ENCODE peak calls at places on chromosome 6, in five cellular contexts. Y is HCT116, D is mammary epithelial cell, V is endothelial cell of umbilical vein, F is PC-3. I is an unnamed sample.

GRCh38 chr6:52662031-52662430 is 8.9 kb upstream of the TMEM14A start:
- DNase-seq in Y (no peak), D (no peak), V (no peak), F (no peak), I (no peak)

GRCh38 chr6:152295346-152295745 is 341.8 kb downstream of the SYNE1 start:
- DNase-seq in Y (no peak), D (peak; percentile 18), V (no peak), F (peak; percentile 47), I (no peak)

GRCh38 chr6:31822038-31822821 is 5.3 kb upstream of the HSPA1B start:
- DNase-seq in Y (no peak), D (peak; percentile 76), V (peak; percentile 77), F (peak; percentile 92), I (peak; percentile 88)

GRCh38 chr6:85464260-85464644 is 14.4 kb downstream of the NT5E start:
- DNase-seq in Y (peak; percentile 97), D (peak; percentile 92), V (peak; percentile 98), F (peak; percentile 94), I (no peak)

GRCh38 chr6:118869894-118870665 is 23.9 kb upstream of the ASF1A start:
- DNase-seq in Y (no peak), D (no peak), V (peak; percentile 85), F (no peak), I (no peak)

GRCh38 chr6:63806573-63806913 is 170.9 kb downstream of the PHF3 start:
- DNase-seq in Y (no peak), D (no peak), V (no peak), F (no peak), I (no peak)

GRCh38 chr6:2478200-2478599 is 232.8 kb upstream of the GMDS start:
- DNase-seq in Y (no peak), D (no peak), V (no peak), F (no peak), I (no peak)

GRCh38 chr6:163098827-163099469 is 315.6 kb upstream of the QKI start:
- DNase-seq in Y (no peak), D (no peak), V (no peak), F (no peak), I (no peak)

GRCh38 chr6:110083875-110084585 is 95.4 kb downstream of the WASF1 start:
- DNase-seq in Y (no peak), D (no peak), V (no peak), F (no peak), I (no peak)

GRCh38 chr6:108874470-108875160 is 26.4 kb downstream of the ARMC2 start:
- DNase-seq in Y (no peak), D (no peak), V (peak; percentile 49), F (no peak), I (peak; percentile 32)
- H3K4me2 ChIP-seq in Y (no peak overlapping the region), D (no peak overlapping the region), V (no peak overlapping the region), F (no peak overlapping the region), I (no peak overlapping the region)

DNA sequence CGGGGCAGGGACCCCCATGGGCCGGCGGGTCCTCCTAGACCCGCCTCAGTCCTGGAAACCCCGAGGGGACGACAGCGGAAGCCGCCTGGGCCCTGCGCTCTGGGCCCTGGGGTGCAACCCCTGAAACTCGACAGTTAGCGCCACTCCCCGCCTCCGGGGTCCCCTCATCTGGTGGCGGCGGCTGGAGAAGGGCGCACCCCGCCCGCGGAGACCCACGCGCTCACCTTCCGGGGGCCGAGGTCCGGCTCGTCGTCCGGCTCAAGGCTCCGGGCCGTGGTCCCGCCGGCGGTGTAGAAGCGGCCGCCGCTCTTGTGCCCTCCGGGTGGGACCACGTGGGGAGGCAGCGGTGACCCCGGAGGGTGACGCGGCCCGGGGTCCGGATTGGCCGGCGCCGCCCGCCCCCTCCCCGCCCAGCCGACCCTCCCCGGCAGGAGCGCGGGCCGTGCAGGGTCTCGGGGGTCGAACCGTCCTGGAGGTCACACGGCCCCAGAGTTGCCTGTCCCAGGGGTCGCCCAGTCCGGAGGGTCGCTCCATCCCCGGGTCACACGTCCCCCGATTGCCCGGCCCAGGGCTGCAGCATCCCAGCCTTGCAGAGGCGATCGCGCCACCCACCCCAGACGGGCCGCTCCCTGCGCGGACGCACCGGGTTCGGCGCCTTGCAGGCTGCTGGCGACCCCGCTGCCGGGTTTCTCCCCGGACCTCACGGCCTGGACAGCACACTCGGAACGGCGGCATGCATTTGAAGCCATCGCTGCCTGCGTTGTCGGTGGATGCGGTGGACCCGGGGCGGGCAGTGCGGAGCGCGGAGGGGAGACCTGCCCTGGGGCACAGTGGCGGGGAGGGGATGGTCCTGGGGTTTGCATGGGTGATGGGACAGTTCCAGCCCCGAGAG is 22.4 kb upstream of the FRMD1 start:
- DNase-seq in Y (no peak), D (no peak), V (no peak), F (no peak), I (no peak)
- TF ChIP-seq EZH2 in Y (no peak), D (peak; percentile 39), V (peak; percentile 51), F (no peak), I (no peak)

GRCh38 chr6:90087103-90087833 is 193.0 kb downstream of the GJA10 start:
- DNase-seq in Y (no peak), D (peak; percentile 94), V (no peak), F (peak; percentile 59), I (peak; percentile 13)
- H3K4me2 ChIP-seq in Y (peak overlapping the region; percentile 50), D (peak overlapping the region; percentile 30), V (no peak overlapping the region), F (peak overlapping the region; percentile 65), I (no peak overlapping the region)

DNA sequence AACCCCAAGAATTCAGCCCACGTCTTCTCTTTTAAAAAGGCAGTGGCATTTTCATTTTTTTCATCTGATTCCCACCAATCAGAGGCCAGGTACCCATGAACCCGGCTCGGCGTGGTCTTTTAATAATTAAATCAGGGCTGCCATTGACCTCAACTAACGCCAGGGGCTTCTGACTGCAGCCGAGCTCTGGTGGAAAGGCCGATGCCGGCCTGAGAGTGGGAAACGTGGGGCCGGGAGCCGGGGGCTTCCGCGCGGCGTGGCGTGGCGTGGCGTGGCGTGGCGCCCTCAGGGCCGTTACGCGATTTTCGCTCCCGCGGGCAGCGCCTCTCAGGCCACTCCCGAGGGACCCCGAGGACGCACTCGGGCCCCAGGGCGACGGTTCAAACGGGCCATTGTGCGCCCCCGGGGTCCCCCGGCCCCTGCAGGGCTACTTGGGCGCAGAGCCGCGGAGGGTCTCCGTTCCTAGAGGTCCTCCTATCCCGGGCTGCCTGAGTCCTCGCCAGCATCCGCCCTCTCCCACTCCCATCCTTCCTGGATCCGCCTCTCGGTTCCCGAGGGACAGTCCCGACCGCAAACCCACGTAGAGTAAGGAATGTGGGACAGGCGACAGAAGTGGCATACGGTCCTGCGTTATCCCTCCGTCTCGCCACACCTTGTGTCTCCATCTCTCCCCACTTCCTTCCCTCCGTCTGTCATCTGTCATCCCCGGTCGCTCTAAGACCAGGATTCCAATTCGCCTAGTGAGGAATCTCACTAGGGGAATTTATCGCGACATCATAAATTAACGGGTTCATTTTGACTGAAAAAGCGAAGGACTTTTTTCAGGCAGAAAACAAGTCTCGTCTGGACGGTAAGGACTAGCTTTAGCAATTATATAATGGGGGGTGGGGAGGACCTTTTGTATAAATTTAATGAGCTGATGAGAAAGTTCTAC is 876 bp upstream of the TBPL1 start:
- DNase-seq in Y (peak; percentile 49), D (peak; percentile 68), V (peak; percentile 81), F (peak; percentile 66), I (peak; percentile 80)
- TF ChIP-seq EZH2 in Y (no peak), D (no peak), V (no peak), F (no peak), I (no peak)

GRCh38 chr6:135298455-135298854 is 117.3 kb downstream of the MYB start:
- DNase-seq in Y (no peak), D (no peak), V (no peak), F (no peak), I (no peak)

GRCh38 chr6:135301304-135301703 is 120.2 kb downstream of the MYB start:
- DNase-seq in Y (no peak), D (no peak), V (no peak), F (no peak), I (no peak)

GRCh38 chr6:135300576-135300975 is 119.5 kb downstream of the MYB start:
- DNase-seq in Y (no peak), D (no peak), V (no peak), F (no peak), I (no peak)

GRCh38 chr6:135296715-135297114 is 115.6 kb downstream of the MYB start:
- DNase-seq in Y (no peak), D (no peak), V (no peak), F (no peak), I (no peak)

DNA sequence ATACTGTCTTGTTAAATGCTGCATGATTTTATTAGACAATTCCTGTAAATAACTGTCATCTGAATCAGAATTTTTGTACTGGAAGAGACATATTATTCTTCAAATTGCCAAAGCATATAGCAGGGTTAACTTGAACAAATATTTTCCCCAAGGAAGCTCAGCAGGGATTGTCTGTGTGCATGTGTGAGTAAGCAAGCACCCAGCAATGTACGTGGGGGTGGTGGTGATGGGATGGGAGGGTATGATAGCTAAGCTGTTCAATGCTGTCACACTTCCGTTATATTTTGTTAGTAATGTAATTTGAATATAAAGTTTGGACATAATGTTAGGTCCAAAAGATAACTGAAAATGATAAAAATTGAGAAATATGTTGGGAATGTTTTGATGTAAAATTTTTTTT is 118.1 kb downstream of the MYB start:
- DNase-seq in Y (no peak), D (no peak), V (no peak), F (peak; percentile 28), I (no peak)
- H3K4me2 ChIP-seq in Y (no peak overlapping the region), D (no peak overlapping the region), V (no peak overlapping the region), F (no peak overlapping the region), I (no peak overlapping the region)

GRCh38 chr6:72620866-72621242 is 1.0 kb upstream of the KCNQ5 start:
- DNase-seq in Y (no peak), D (no peak), V (no peak), F (no peak), I (no peak)
- TF ChIP-seq EZH2 in Y (no peak), D (no peak), V (no peak), F (no peak), I (peak; percentile 25)

GRCh38 chr6:16496982-16497823 is 258.8 kb downstream of the GMPR start:
- DNase-seq in Y (no peak), D (no peak), V (no peak), F (no peak), I (no peak)

GRCh38 chr6:16493802-16494201 is 255.4 kb downstream of the GMPR start:
- DNase-seq in Y (no peak), D (no peak), V (no peak), F (no peak), I (no peak)

GRCh38 chr6:16493112-16493511 is 254.7 kb downstream of the GMPR start:
- DNase-seq in Y (no peak), D (no peak), V (no peak), F (no peak), I (no peak)

GRCh38 chr6:16496210-16496609 is 257.8 kb downstream of the GMPR start:
- DNase-seq in Y (no peak), D (no peak), V (no peak), F (no peak), I (no peak)

DNA sequence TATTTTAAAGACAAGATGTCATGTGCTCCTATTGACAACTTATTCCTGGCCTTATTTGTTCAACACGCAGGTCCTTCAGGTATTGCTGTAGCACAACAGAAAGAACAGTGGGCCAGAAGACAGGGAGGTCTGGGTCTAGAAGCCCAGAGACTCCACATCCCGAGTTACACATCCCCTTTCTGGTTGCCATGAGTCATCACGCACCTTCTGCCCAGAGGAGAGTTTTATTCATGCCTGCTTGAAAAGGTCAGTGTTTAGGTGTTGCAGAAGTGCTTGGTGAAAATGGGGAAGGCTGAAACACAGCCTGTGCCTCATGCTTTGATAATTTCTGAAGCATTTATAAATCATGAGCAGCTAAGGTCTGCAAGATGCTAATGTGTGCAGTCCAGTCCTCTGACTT is 256.4 kb downstream of the GMPR start:
- DNase-seq in Y (no peak), D (peak; percentile 53), V (no peak), F (peak; percentile 53), I (no peak)
- H3K4me2 ChIP-seq in Y (peak overlapping the region; percentile 40), D (no peak overlapping the region), V (no peak overlapping the region), F (no peak overlapping the region), I (no peak overlapping the region)

GRCh38 chr6:54846857-54847721 is 518 bp downstream of the FAM83B start:
- DNase-seq in Y (no peak), D (no peak), V (no peak), F (peak; percentile 10), I (peak; percentile 68)
- TF ChIP-seq EZH2 in Y (no peak), D (no peak), V (peak; percentile 68), F (no peak), I (no peak)